ENCODE peak calls at places on chromosomes 1 and 21, in four cellular contexts. D, B, F and T are unnamed samples.
A peak's percentile ranks its signal among the peaks of the same experiment; 100 is the strongest.

GRCh38 chr1:243831463-243831862 is 18.6 kb downstream of the AKT3 start:
- DNase-seq in F (no peak), D (no peak), B (no peak), T (no peak)

GRCh38 chr1:183515002-183515689 is 42.8 kb downstream of the SMG7 start:
- DNase-seq in D (no peak), B (no peak), F (no peak), T (peak; percentile 58)

GRCh38 chr1:182430263-182431068 is 19.5 kb upstream of the RGSL1 start:
- DNase-seq in F (no peak), B (no peak), D (no peak), T (no peak)

GRCh38 chr1:167460836-167461235 is 57.5 kb downstream of the CD247 start:
- DNase-seq in B (no peak), F (peak; percentile 42), D (no peak), T (no peak)

GRCh38 chr1:168246506-168246905 is 20.7 kb downstream of the SFT2D2 start:
- DNase-seq in D (no peak), F (no peak), B (no peak), T (no peak)

GRCh38 chr1:180912801-180913616 is at the start of gene KIAA1614:
- DNase-seq in B (peak; percentile 67), D (peak; percentile 83), F (peak; percentile 75), T (peak; percentile 9)

GRCh38 chr1:211944733-211945500 is 90.4 kb downstream of the INTS7 start:
- DNase-seq in B (no peak), D (peak; percentile 84), F (no peak), T (no peak)

GRCh38 chr1:80054129-80054528 is 1047.6 kb upstream of the ADGRL4 start:
- DNase-seq in D (no peak), F (peak; percentile 45), B (no peak), T (peak; percentile 79)

GRCh38 chr21:35116777-35117176 is 67.7 kb upstream of the RUNX1 start:
- DNase-seq in D (no peak), B (no peak), F (no peak), T (no peak)

GRCh38 chr1:36585760-36586072 is 103.0 kb upstream of the CSF3R start:
- DNase-seq in F (no peak), B (no peak), D (no peak), T (no peak)

GRCh38 chr1:161631076-161631475 is at the start of gene FCGR3B:
- DNase-seq in F (no peak), D (no peak), B (no peak), T (no peak)

GRCh38 chr1:183710333-183710732 is 57.2 kb upstream of the APOBEC4 start:
- DNase-seq in D (no peak), F (no peak), B (no peak), T (no peak)

GRCh38 chr1:224800486-224801119 is 128.9 kb upstream of the DNAH14 start:
- DNase-seq in D (no peak), F (no peak), B (no peak), T (no peak)

GRCh38 chr1:119659628-119660027 is 11.6 kb upstream of the ZNF697 start:
- DNase-seq in F (peak; percentile 83), D (no peak), B (no peak), T (no peak)

GRCh38 chr1:55636691-55637090 is 421.5 kb upstream of the USP24 start:
- DNase-seq in B (no peak), F (no peak), D (no peak), T (no peak)

GRCh38 chr1:103273106-103273505 is 164.8 kb upstream of the COL11A1 start:
- DNase-seq in F (no peak), B (no peak), D (no peak), T (no peak)

GRCh38 chr1:109181085-109181806 is 32.5 kb upstream of the SARS1 start:
- DNase-seq in F (no peak), B (no peak), D (no peak), T (no peak)

GRCh38 chr1:20160034-20160433 is 20.9 kb downstream of the PLA2G2F start:
- DNase-seq in F (no peak), D (no peak), B (no peak), T (no peak)

GRCh38 chr1:195373831-195374230 is 1234.4 kb downstream of the KCNT2 start:
- DNase-seq in B (no peak), D (no peak), F (no peak), T (no peak)

GRCh38 chr1:161069731-161070270 is at the start of gene ARHGAP30:
- DNase-seq in F (peak; percentile 83), D (peak; percentile 70), B (no peak), T (no peak)

GRCh38 chr1:50553921-50554320 is 130.7 kb upstream of the DMRTA2 start:
- DNase-seq in F (no peak), D (no peak), B (no peak), T (no peak)

GRCh38 chr1:15354580-15354965 is 55.1 kb upstream of the EFHD2 start:
- DNase-seq in D (no peak), B (no peak), F (no peak), T (no peak)

GRCh38 chr1:95948023-95948422 is 714.0 kb downstream of the RWDD3 start:
- DNase-seq in F (no peak), D (no peak), B (no peak), T (no peak)

GRCh38 chr1:212606734-212607205 is 1.8 kb upstream of the ATF3 start:
- DNase-seq in B (peak; percentile 92), F (peak; percentile 78), D (peak; percentile 70), T (no peak)

GRCh38 chr1:145785481-145785880 is 38.4 kb downstream of the RNF115 start:
- DNase-seq in F (no peak), B (no peak), D (no peak), T (no peak)

GRCh38 chr1:41843378-41843777 is 75.3 kb downstream of the HIVEP3 start:
- DNase-seq in B (no peak), F (no peak), D (no peak), T (peak; percentile 43)

GRCh38 chr21:38322551-38322950 is 65.8 kb downstream of the KCNJ15 start:
- DNase-seq in F (no peak), B (no peak), D (no peak), T (peak; percentile 64)

GRCh38 chr1:23149110-23149509 is 19.5 kb downstream of the LUZP1 start:
- DNase-seq in F (no peak), B (no peak), D (no peak), T (no peak)

GRCh38 chr1:155463865-155464264 is 98.7 kb downstream of the ASH1L start:
- DNase-seq in F (no peak), B (no peak), D (no peak), T (peak; percentile 74)

GRCh38 chr1:44723064-44723463 is 7.9 kb downstream of the RNU5D-1 start:
- DNase-seq in F (no peak), D (peak; percentile 38), B (no peak), T (no peak)

GRCh38 chr1:30444404-30444803 is 279.0 kb downstream of the MATN1 start:
- DNase-seq in F (no peak), B (no peak), D (peak; percentile 17), T (no peak)

GRCh38 chr1:213457733-213458132 is 406.7 kb downstream of the RPS6KC1 start:
- DNase-seq in B (no peak), D (no peak), F (no peak), T (no peak)

GRCh38 chr1:23774174-23774880 is 3.9 kb upstream of the PITHD1 start:
- DNase-seq in B (no peak), F (no peak), D (no peak), T (no peak)

GRCh38 chr1:4603317-4604110 is 50.9 kb upstream of the AJAP1 start:
- DNase-seq in D (peak; percentile 38), B (peak; percentile 35), F (peak; percentile 46), T (no peak)

GRCh38 chr1:154714638-154715037 is 106.7 kb upstream of the ADAR start:
- DNase-seq in F (no peak), D (no peak), B (no peak), T (no peak)

GRCh38 chr1:63640633-63641567 is 47.7 kb downstream of the PGM1 start:
- DNase-seq in F (no peak), D (no peak), B (no peak), T (no peak)

GRCh38 chr1:205232945-205233397 is 5.2 kb downstream of the TMCC2 start:
- DNase-seq in F (no peak), D (no peak), B (no peak), T (no peak)

GRCh38 chr1:54604572-54605370 is 18.6 kb downstream of the FAM151A start:
- DNase-seq in F (peak; percentile 46), D (no peak), B (peak; percentile 46), T (no peak)

GRCh38 chr1:205917466-205918248 is 25.6 kb downstream of the SLC26A9 start:
- DNase-seq in D (peak; percentile 39), B (no peak), F (peak; percentile 11), T (no peak)

GRCh38 chr1:18965206-18966173 is 9.0 kb upstream of the IFFO2 start:
- DNase-seq in D (peak; percentile 88), F (peak; percentile 57), B (peak; percentile 70), T (no peak)

GRCh38 chr1:13583964-13584791 is 546 bp downstream of the PDPN start:
- DNase-seq in F (peak; percentile 82), D (peak; percentile 87), B (peak; percentile 84), T (no peak)
- H3K4me3 ChIP-seq in F (peak overlapping the region; percentile 61), D (peak overlapping the region; percentile 86), B (peak overlapping the region; percentile 56), T (peak overlapping the region; percentile 37)

GRCh38 chr21:46155514-46156377 is at the start of gene FTCD:
- DNase-seq in F (peak; percentile 57), B (peak; percentile 46), D (no peak), T (no peak)
- H3K4me3 ChIP-seq in F (no peak within 1 kb of the TSS), B (no peak within 1 kb of the TSS), D (no peak within 1 kb of the TSS), T (no peak within 1 kb of the TSS)

GRCh38 chr1:10979483-10979920 is 33.0 kb upstream of the TARDBP start:
- DNase-seq in D (no peak), B (peak; percentile 75), F (peak; percentile 82), T (no peak)
- H3K4me3 ChIP-seq in D (no peak overlapping the region), B (no peak overlapping the region), F (no peak overlapping the region), T (no peak overlapping the region)

GRCh38 chr1:31579374-31579773 is 3.1 kb downstream of the TINAGL1 start:
- DNase-seq in D (peak; percentile 57), B (no peak), F (peak; percentile 70), T (no peak)
- H3K4me3 ChIP-seq in D (no peak overlapping the region), B (peak overlapping the region; percentile 33), F (peak overlapping the region; percentile 42), T (no peak overlapping the region)

GRCh38 chr1:90707363-90707710 is 9.8 kb downstream of the BARHL2 start:
- DNase-seq in D (peak; percentile 98), B (no peak), F (no peak), T (no peak)

GRCh38 chr1:90709535-90709934 is 7.6 kb downstream of the BARHL2 start:
- DNase-seq in B (no peak), D (no peak), F (no peak), T (no peak)

GRCh38 chr1:90706437-90707362 is 10.4 kb downstream of the BARHL2 start:
- DNase-seq in F (no peak), D (peak; percentile 90), B (no peak), T (no peak)

GRCh38 chr1:90708826-90709225 is 8.3 kb downstream of the BARHL2 start:
- DNase-seq in F (no peak), B (no peak), D (no peak), T (no peak)

GRCh38 chr1:90708236-90708786 is 8.8 kb downstream of the BARHL2 start:
- DNase-seq in F (no peak), B (no peak), D (no peak), T (no peak)
- H3K4me3 ChIP-seq in F (no peak overlapping the region), B (no peak overlapping the region), D (no peak overlapping the region), T (no peak overlapping the region)

GRCh38 chr1:6384962-6385672 is 8.4 kb downstream of the ACOT7 start:
- DNase-seq in D (no peak), F (peak; percentile 88), B (no peak), T (no peak)
- H3K4me3 ChIP-seq in D (no peak overlapping the region), F (peak overlapping the region; percentile 7), B (no peak overlapping the region), T (peak overlapping the region; percentile 32)

GRCh38 chr21:44845418-44846200 is 27.7 kb upstream of the SUMO3 start:
- DNase-seq in B (no peak), D (peak; percentile 95), F (peak; percentile 79), T (no peak)
- H3K4me3 ChIP-seq in B (peak overlapping the region; percentile 46), D (no peak overlapping the region), F (peak overlapping the region; percentile 42), T (peak overlapping the region; percentile 49)